ENCODE peak calls at places on chromosomes 3 and 15, in ten cellular contexts. D is activated naive CD8-positive, alpha-beta T cell treated with anti-CD3 and anti-CD28 coated beads, Interleukin-2, amount 50 U/mL, for 16 hours; L is sciatic nerve; A is left ventricle myocardium inferior; F is skeletal muscle cell; R is GOT3; E is left ventricle myocardium superior; C is colonic mucosa; J is stimulated activated CD4-positive, alpha-beta T cell treated with anti-CD3 and anti-CD28 coated beads, Interleukin-4, amount 100 ng/mL, for 48 hours; P is endodermal cell. V is an unnamed sample.

GRCh38 chr15:35184646-35185045 is 99.6 kb upstream of the NANOGP8 start:
- DNase-seq in F (no peak), C (no peak), L (no peak), R (no peak), E (no peak), A (no peak), D (no peak), J (no peak), P (no peak), V (no peak)

GRCh38 chr3:172844428-172844827 is 93.9 kb downstream of the ECT2 start:
- DNase-seq in F (no peak), R (no peak), L (no peak), A (no peak), E (no peak), D (no peak), J (no peak), C (no peak), P (no peak), V (no peak)

GRCh38 chr3:163655021-163655420 is 1423.3 kb downstream of the SI start:
- DNase-seq in J (no peak), D (no peak), L (no peak), E (no peak), P (no peak), A (no peak), C (no peak), F (no peak), R (no peak), V (no peak)

GRCh38 chr3:52481819-52482521 is 13.2 kb upstream of the STAB1 start:
- DNase-seq in P (peak; percentile 94), J (peak; percentile 17), A (no peak), E (no peak), C (no peak), D (no peak), L (no peak), F (no peak), R (no peak), V (no peak)

GRCh38 chr3:54822206-54822605 is 105.7 kb downstream of the LRTM1 start:
- DNase-seq in P (no peak), C (peak; percentile 27), A (no peak), E (peak; percentile 38), L (no peak), R (no peak), F (no peak), D (no peak), J (no peak), V (peak; percentile 19)

GRCh38 chr3:99515-99914 is 97.0 kb upstream of the CHL1 start:
- DNase-seq in D (no peak), A (no peak), R (no peak), P (no peak), C (no peak), L (no peak), J (no peak), F (no peak), E (no peak), V (peak; percentile 41)

GRCh38 chr3:28050895-28051294 is 190.5 kb upstream of the CMC1 start:
- DNase-seq in E (no peak), L (no peak), J (peak; percentile 23), R (no peak), A (no peak), F (peak; percentile 24), C (peak; percentile 56), P (no peak), D (peak; percentile 32), V (no peak)

GRCh38 chr3:53994986-53995385 is 103.3 kb upstream of the SELENOK start:
- DNase-seq in R (no peak), P (no peak), L (no peak), A (no peak), J (no peak), E (no peak), F (no peak), D (no peak), C (no peak), V (no peak)

GRCh38 chr3:182999767-183000166 is 19.4 kb upstream of the DCUN1D1 start:
- DNase-seq in F (no peak), E (no peak), P (no peak), A (no peak), L (no peak), D (no peak), R (no peak), C (no peak), J (no peak), V (no peak)

GRCh38 chr15:81303241-81304225 is 20.4 kb downstream of the STARD5 start:
- DNase-seq in R (no peak), J (no peak), D (no peak), P (no peak), E (no peak), A (no peak), C (no peak), L (no peak), F (no peak), V (peak; percentile 5)

GRCh38 chr3:29922990-29923746 is 642.3 kb downstream of the RBMS3 start:
- DNase-seq in P (no peak), D (no peak), F (peak; percentile 83), J (no peak), L (peak; percentile 54), C (no peak), R (no peak), A (peak; percentile 20), E (peak; percentile 27), V (no peak)

GRCh38 chr3:14452676-14453367 is 50.4 kb downstream of the SLC6A6 start:
- DNase-seq in R (peak; percentile 80), L (peak; percentile 93), D (no peak), F (peak; percentile 99), J (no peak), C (peak; percentile 90), E (peak; percentile 90), A (peak; percentile 90), P (no peak), V (peak; percentile 84)

GRCh38 chr3:194592798-194593752 is 40.1 kb downstream of the TMEM44 start:
- DNase-seq in E (no peak), D (no peak), P (no peak), A (no peak), R (peak; percentile 30), C (no peak), J (no peak), L (no peak), F (peak; percentile 100), V (no peak)

GRCh38 chr3:64266065-64266874 is 41.0 kb upstream of the PRICKLE2 start:
- DNase-seq in P (no peak), J (no peak), A (no peak), E (no peak), F (peak; percentile 98), R (peak; percentile 17), L (no peak), C (peak; percentile 19), D (no peak), V (no peak)

GRCh38 chr15:73335471-73335870 is 33.3 kb downstream of the HCN4 start:
- DNase-seq in P (no peak), E (peak; percentile 12), C (no peak), R (no peak), L (no peak), D (no peak), J (no peak), F (no peak), A (no peak), V (no peak)

GRCh38 chr15:96460106-96460505 is 129.6 kb downstream of the NR2F2 start:
- DNase-seq in A (no peak), E (no peak), J (no peak), P (no peak), L (no peak), F (no peak), C (no peak), D (no peak), R (no peak), V (no peak)

GRCh38 chr3:19931180-19931692 is 2.8 kb downstream of the EFHB start:
- DNase-seq in C (no peak), E (no peak), D (no peak), P (no peak), R (no peak), F (no peak), A (no peak), L (no peak), J (peak; percentile 46), V (no peak)

GRCh38 chr3:71542548-71543370 is 40.8 kb downstream of the FOXP1 start:
- DNase-seq in L (peak; percentile 81), J (no peak), P (no peak), C (peak; percentile 91), R (peak; percentile 38), E (peak; percentile 85), D (no peak), F (peak; percentile 89), A (peak; percentile 78), V (peak; percentile 57)

V was measured in DMS153.